ENCODE peak calls at places on chromosome 11, in six cellular contexts. T is upper lobe of right lung, S is GM23248, W is ovary, Y is mammary epithelial cell, Z is heart right ventricle. P is an unnamed sample.

GRCh38 chr11:119551726-119552510 is 128.9 kb upstream of the THY1 start:
- DNase-seq in W (no peak), S (peak), Z (no peak), Y (no peak), T (no peak), P (no peak)

GRCh38 chr11:120601566-120601965 is 90.0 kb downstream of the GRIK4 start:
- DNase-seq in Z (no peak), T (no peak), S (peak), Y (no peak), W (no peak), P (no peak)

GRCh38 chr11:23564370-23564769 is 704.1 kb upstream of the CCDC179 start:
- DNase-seq in W (no peak), Y (no peak), Z (no peak), T (no peak), S (no peak), P (no peak)

GRCh38 chr11:73331138-73331916 is 23.3 kb downstream of the ARHGEF17 start:
- DNase-seq in Z (peak), Y (no peak), S (no peak), T (no peak), W (peak), P (no peak)

GRCh38 chr11:125978171-125978570 is 32.3 kb downstream of the VSIG10L2 start:
- DNase-seq in S (no peak), T (no peak), Z (no peak), Y (no peak), W (no peak), P (no peak)

GRCh38 chr11:68480855-68481510 is 20.4 kb downstream of the PPP6R3 start:
- DNase-seq in T (no peak), W (no peak), Z (no peak), S (no peak), Y (no peak), P (no peak)

GRCh38 chr11:92297551-92298237 is 73.1 kb downstream of the FAT3 start:
- DNase-seq in S (no peak), Z (no peak), W (no peak), Y (no peak), T (no peak), P (no peak)

GRCh38 chr11:59186130-59186594 is 14.2 kb downstream of the DTX4 start:
- DNase-seq in W (peak), T (peak), Z (peak), Y (peak), S (peak), P (no peak)

GRCh38 chr11:34075178-34075820 is 23.8 kb downstream of the CAPRIN1 start:
- DNase-seq in Z (no peak), Y (peak), S (peak), W (no peak), T (no peak), P (no peak)

GRCh38 chr11:6627762-6628241 is 8.6 kb upstream of the TPP1 start:
- DNase-seq in Y (no peak), T (no peak), W (no peak), S (no peak), Z (no peak), P (no peak)

GRCh38 chr11:95444309-95445202 is 213.6 kb upstream of the SESN3 start:
- DNase-seq in W (no peak), T (no peak), Z (no peak), S (no peak), Y (peak), P (no peak)

GRCh38 chr11:10441021-10441523 is 14.0 kb upstream of the AMPD3 start:
- DNase-seq in Y (no peak), W (no peak), T (no peak), Z (no peak), S (peak), P (no peak)

GRCh38 chr11:126129681-126130671 is 67.3 kb upstream of the CDON start:
- DNase-seq in S (no peak), Y (no peak), Z (no peak), T (no peak), W (peak), P (no peak)

GRCh38 chr11:60937811-60938210 is 13.6 kb downstream of the TMEM132A start:
- DNase-seq in T (peak), W (no peak), Y (no peak), S (no peak), Z (no peak), P (no peak)

GRCh38 chr11:114319716-114320328 is 23.6 kb downstream of the NNMT start:
- DNase-seq in W (no peak), Y (no peak), Z (no peak), S (peak), T (no peak), P (no peak)

GRCh38 chr11:86681039-86681745 is 8.8 kb upstream of the ME3 start:
- DNase-seq in Z (no peak), S (no peak), T (no peak), Y (no peak), W (no peak), P (no peak)

GRCh38 chr11:119903389-119903788 is 174.4 kb upstream of the NECTIN1 start:
- DNase-seq in Z (no peak), Y (no peak), T (peak), W (no peak), S (no peak), P (no peak)

GRCh38 chr11:74443071-74443864 is 24.1 kb downstream of the KCNE3 start:
- DNase-seq in Z (no peak), T (no peak), Y (peak), W (no peak), S (no peak), P (no peak)

GRCh38 chr11:79102821-79103220 is 338.0 kb downstream of the TENM4 start:
- DNase-seq in Y (no peak), W (no peak), S (no peak), Z (no peak), T (no peak), P (no peak)

GRCh38 chr11:16739326-16739875 is 954 bp downstream of the C11orf58 start:
- DNase-seq in Y (peak), Z (no peak), T (no peak), S (peak), W (no peak), P (no peak)

GRCh38 chr11:96794152-96794551 is 404.3 kb downstream of the JRKL start:
- DNase-seq in S (peak), Z (no peak), Y (peak), T (no peak), W (no peak), P (no peak)

DNA sequence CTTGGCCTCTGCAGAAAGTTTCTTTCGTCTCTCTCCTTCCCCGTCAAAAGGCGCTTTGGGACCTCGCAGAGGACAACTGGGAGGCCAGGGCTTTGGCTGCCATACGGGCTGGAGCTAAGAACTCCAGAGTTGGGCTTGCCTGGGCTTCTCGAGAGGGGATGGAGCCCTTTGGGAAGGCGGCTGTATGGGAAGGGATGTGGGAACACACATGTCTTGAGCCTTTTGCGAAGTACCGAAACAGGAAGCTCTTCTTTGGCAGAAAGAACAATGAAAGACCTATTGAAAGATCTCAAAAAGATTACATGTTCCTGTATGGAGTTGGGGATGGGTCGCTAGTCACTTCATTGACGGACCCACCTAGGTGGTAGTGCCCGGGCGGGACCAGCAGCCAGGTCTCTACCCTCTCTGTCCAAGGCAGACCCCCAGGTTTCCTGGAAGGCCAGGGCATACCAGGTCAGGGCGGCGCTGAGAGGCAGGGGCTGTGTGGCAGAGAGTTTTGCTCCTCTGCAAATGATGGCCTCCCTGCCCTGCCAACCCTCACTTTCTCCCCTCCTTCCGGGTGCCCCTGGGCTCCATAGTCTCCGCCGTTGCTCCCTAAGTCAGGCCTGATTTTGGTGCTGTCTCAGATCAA is 993 bp downstream of the ST14 start:
- DNase-seq in W (no peak), S (no peak), Z (no peak), T (no peak), Y (peak), P (no peak)
- H3K4me3 ChIP-seq in W (peak), S (no peak), Z (no peak), T (peak), Y (peak), P (peak)

GRCh38 chr11:1875093-1875785 is 16.5 kb downstream of the PRR33 start:
- DNase-seq in Z (peak), S (no peak), W (peak), T (no peak), Y (no peak), P (no peak)

GRCh38 chr11:1872267-1872985 is 19.3 kb downstream of the PRR33 start:
- DNase-seq in Z (peak), S (no peak), W (peak), Y (no peak), T (peak), P (no peak)

GRCh38 chr11:1876361-1877063 is 15.2 kb downstream of the PRR33 start:
- DNase-seq in Y (no peak), Z (peak), S (peak), W (peak), T (peak), P (peak)

GRCh38 chr11:1873048-1873812 is 18.5 kb downstream of the PRR33 start:
- DNase-seq in W (peak), Y (peak), Z (peak), T (peak), S (peak), P (no peak)

GRCh38 chr11:1874406-1875092 is 17.1 kb downstream of the PRR33 start:
- DNase-seq in W (peak), S (no peak), Z (peak), T (no peak), Y (no peak), P (no peak)
- H3K27ac ChIP-seq in W (no peak), S (no peak), Z (peak), T (no peak), Y (no peak), P (no peak)

GRCh38 chr11:71447791-71448256 is 369 bp downstream of the DHCR7 start:
- DNase-seq in W (no peak), T (peak), S (peak), Z (no peak), Y (peak), P (no peak)

GRCh38 chr11:71446942-71447688 is 1.1 kb downstream of the DHCR7 start:
- DNase-seq in S (peak), Z (no peak), T (no peak), W (no peak), Y (peak), P (no peak)

GRCh38 chr11:71444811-71445210 is 3.4 kb downstream of the DHCR7 start:
- DNase-seq in Z (no peak), T (no peak), S (no peak), Y (no peak), W (peak), P (no peak)

GRCh38 chr11:71443736-71444410 is 4.3 kb downstream of the DHCR7 start:
- DNase-seq in W (no peak), S (no peak), T (no peak), Y (no peak), Z (no peak), P (no peak)

DNA sequence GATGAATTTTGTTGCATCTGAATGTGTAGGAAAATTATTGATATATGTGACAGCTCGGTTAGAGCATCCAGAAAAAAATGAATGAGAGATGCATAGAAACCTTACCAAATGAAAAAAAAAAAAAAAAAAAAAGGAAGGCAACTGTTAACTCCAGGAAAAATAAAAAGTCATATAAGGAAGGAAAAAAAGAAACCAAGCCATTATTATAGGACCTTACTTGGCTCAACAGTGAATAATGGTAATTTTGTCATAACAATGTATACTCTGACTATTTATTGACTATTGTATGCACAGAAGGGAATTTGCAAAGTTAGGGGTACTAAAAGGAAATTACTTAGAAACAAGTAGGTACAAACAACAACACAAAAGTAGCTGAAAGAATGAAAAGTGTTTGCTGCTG is 2.0 kb downstream of the DHCR7 start:
- DNase-seq in W (no peak), Y (no peak), Z (no peak), T (no peak), S (no peak), P (no peak)
- H3K4me3 ChIP-seq in W (no peak), Y (no peak), Z (no peak), T (no peak), S (no peak), P (no peak)

GRCh38 chr11:1672613-1673400 is 24.2 kb upstream of the KRTAP5-6 start:
- DNase-seq in Z (no peak), W (no peak), Y (no peak), T (no peak), S (no peak), P (no peak)
- H3K27ac ChIP-seq in Z (no peak), W (no peak), Y (no peak), T (no peak), S (no peak), P (no peak)

GRCh38 chr11:1674879-1675235 is 22.1 kb upstream of the KRTAP5-6 start:
- DNase-seq in Z (no peak), S (no peak), W (no peak), Y (no peak), T (no peak), P (no peak)

GRCh38 chr11:1674194-1674878 is 22.7 kb upstream of the KRTAP5-6 start:
- DNase-seq in Y (no peak), T (no peak), W (no peak), S (no peak), Z (no peak), P (no peak)

GRCh38 chr11:1673841-1674193 is 23.2 kb upstream of the KRTAP5-6 start:
- DNase-seq in W (no peak), T (no peak), Y (no peak), S (no peak), Z (no peak), P (no peak)

GRCh38 chr11:1676254-1676740 is 20.7 kb upstream of the KRTAP5-6 start:
- DNase-seq in S (no peak), W (no peak), Z (no peak), T (no peak), Y (no peak), P (no peak)

DNA sequence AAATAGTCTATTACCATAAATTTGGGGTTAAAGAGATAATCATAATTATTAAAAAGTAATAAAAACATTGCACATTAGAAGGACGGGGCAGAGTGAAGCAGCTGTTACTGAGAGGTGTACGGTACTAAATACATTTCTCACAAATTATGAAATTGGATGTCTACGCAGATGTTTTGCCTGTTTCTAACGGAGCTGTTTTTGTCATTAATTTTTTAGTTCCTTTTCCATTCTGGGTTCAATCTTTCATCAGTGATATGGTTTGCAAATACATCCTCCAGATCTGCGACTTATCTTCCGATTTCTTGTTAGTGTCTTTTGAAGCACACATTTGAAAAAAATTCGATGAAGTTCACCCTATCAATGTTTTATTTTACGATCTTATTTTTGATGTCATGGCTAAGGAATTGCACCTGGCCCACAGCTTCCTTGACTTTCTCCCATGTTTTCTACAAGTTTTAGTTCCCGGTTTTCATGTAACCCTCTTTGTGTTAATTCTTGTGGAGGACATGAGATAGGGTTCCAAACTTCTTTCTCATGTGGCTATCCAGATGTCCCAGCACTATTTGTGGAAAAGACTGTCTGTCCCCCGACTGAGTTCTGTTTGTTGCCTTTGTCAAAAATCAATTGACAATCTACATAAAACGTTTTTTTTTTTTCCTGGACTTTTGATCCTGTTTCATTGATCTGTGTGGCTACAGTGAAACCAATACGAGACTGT is 21.3 kb upstream of the KRTAP5-6 start:
- DNase-seq in W (no peak), Z (no peak), T (no peak), Y (no peak), S (no peak), P (no peak)
- H3K4me3 ChIP-seq in W (no peak), Z (no peak), T (no peak), Y (no peak), S (no peak), P (no peak)

GRCh38 chr11:108237058-108237481 is 14.2 kb downstream of the ATM start:
- DNase-seq in W (no peak), S (no peak), Z (no peak), Y (no peak), T (no peak), P (no peak)
- H3K27ac ChIP-seq in W (no peak), S (no peak), Z (no peak), Y (no peak), T (no peak), P (peak)

DNA sequence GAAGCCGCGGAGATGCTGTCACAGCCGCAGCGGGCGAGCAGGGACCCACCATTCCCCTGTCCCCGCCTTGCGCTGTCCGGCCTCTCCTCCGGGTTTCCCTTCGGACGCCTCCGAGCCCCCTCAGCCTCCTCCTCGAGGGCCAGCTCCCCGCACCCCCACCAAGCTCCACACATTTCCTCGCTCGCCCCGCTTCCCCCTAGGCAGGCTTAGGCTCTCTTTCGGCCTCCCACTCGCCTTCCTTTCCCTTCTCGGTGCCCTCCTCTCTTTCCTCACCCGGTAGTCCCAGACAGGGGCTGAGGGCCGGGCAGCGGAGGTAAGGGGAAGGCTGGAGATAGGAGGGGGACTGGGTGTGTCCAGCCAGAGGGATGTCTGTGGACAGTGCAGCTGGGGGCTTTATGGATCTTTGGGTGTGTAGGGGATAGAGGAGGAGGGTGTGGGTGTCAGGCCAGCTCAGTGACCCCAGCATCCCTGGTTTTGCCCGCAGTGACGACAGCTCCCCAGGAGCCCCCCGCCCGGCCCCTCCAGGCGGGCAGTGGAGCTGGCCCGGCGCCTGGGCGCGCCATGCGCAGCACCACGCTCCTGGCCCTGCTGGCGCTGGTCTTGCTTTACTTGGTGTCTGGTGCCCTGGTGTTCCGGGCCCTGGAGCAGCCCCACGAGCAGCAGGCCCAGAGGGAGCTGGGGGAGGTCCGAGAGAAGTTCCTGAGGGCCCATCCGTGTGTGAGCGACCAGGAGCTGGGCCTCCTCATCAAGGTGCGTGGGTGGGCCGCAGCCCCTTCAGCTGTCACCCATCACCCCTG is 1.6 kb downstream of the KCNK4 start:
- DNase-seq in S (no peak), T (no peak), Y (no peak), W (no peak), Z (no peak), P (no peak)
- H3K4me3 ChIP-seq in S (peak), T (peak), Y (peak), W (no peak), Z (peak), P (peak)

GRCh38 chr11:65574147-65574962 is 1.5 kb upstream of the EHBP1L1 start:
- DNase-seq in Z (peak), S (peak), T (peak), W (peak), Y (peak), P (peak)
- H3K27ac ChIP-seq in Z (peak), S (peak), T (peak), W (peak), Y (no peak), P (peak)

GRCh38 chr11:65417702-65418430 is 4.7 kb upstream of the NEAT1 start:
- DNase-seq in T (peak), Z (peak), W (peak), S (peak), Y (peak), P (no peak)

GRCh38 chr11:65416341-65417185 is 6.0 kb upstream of the NEAT1 start:
- DNase-seq in S (peak), Y (peak), W (peak), Z (peak), T (peak), P (peak)

GRCh38 chr11:65414776-65415498 is 7.7 kb upstream of the NEAT1 start:
- DNase-seq in S (peak), Y (no peak), T (peak), Z (no peak), W (peak), P (no peak)

GRCh38 chr11:65417221-65417701 is 5.3 kb upstream of the NEAT1 start:
- DNase-seq in Z (peak), S (peak), T (peak), W (peak), Y (no peak), P (peak)

GRCh38 chr11:65415499-65416340 is 6.9 kb upstream of the NEAT1 start:
- DNase-seq in T (peak), W (peak), S (peak), Y (no peak), Z (no peak), P (no peak)
- H3K4me3 ChIP-seq in T (peak), W (peak), S (peak), Y (no peak), Z (no peak), P (peak)